ENCODE peak calls at places on chromosomes 12 and 14, in four cellular contexts. G, A, Z and I are unnamed samples.

GRCh38 chr14:71595441-71595840 is 336.8 kb upstream of the RGS6 start:
- DNase-seq in A (no peak), Z (no peak), G (no peak), I (no peak)

GRCh38 chr14:105275267-105275946 is 25.4 kb downstream of the BRF1 start:
- DNase-seq in Z (no peak), G (peak), A (no peak), I (no peak)

GRCh38 chr14:59905193-59905592 is 14.8 kb upstream of the LRRC9 start:
- DNase-seq in A (no peak), Z (no peak), G (peak), I (peak)

GRCh38 chr12:24226745-24227350 is 277.4 kb upstream of the SOX5 start:
- DNase-seq in A (peak), Z (no peak), G (peak), I (peak)

GRCh38 chr12:27253347-27253746 is 9.3 kb downstream of the STK38L start:
- DNase-seq in A (no peak), G (no peak), Z (no peak), I (no peak)

GRCh38 chr14:105069887-105070759 is 4.9 kb upstream of the GPR132 start:
- DNase-seq in A (peak), G (no peak), Z (no peak), I (no peak)

GRCh38 chr12:129215436-129216025 is 362.3 kb downstream of the GLT1D1 start:
- DNase-seq in Z (no peak), A (no peak), G (no peak), I (no peak)

GRCh38 chr12:132015686-132016430 is 66.1 kb downstream of the EP400 start:
- DNase-seq in G (no peak), Z (no peak), A (no peak), I (no peak)

GRCh38 chr12:88650715-88651114 is 70.4 kb upstream of the KITLG start:
- DNase-seq in Z (no peak), A (no peak), G (peak), I (peak)

GRCh38 chr12:3421191-3421590 is 69.8 kb upstream of the PRMT8 start:
- DNase-seq in A (no peak), G (no peak), Z (no peak), I (no peak)

GRCh38 chr14:54360667-54361066 is 36.1 kb upstream of the CDKN3 start:
- DNase-seq in Z (no peak), G (no peak), A (no peak), I (no peak)

GRCh38 chr12:96811083-96811482 is 96.0 kb upstream of the NEDD1 start:
- DNase-seq in A (no peak), G (peak), Z (no peak), I (peak)

GRCh38 chr12:50401383-50402155 is 884 bp downstream of the LARP4 start:
- DNase-seq in A (peak), G (peak), Z (no peak), I (peak)

GRCh38 chr14:105173901-105174894 is 5.6 kb upstream of the JAG2 start:
- DNase-seq in G (no peak), A (no peak), Z (no peak), I (no peak)

GRCh38 chr12:27534060-27534764 is 10.2 kb downstream of the PPFIBP1 start:
- DNase-seq in Z (no peak), A (no peak), G (peak), I (no peak)

GRCh38 chr12:124774462-124775167 is 89.0 kb downstream of the SCARB1 start:
- DNase-seq in A (peak), Z (no peak), G (peak), I (peak)

GRCh38 chr12:1801285-1801975 is 18.9 kb upstream of the LRTM2 start:
- DNase-seq in G (no peak), A (no peak), Z (no peak), I (no peak)

GRCh38 chr12:85445060-85445938 is 165.3 kb downstream of the ALX1 start:
- DNase-seq in Z (no peak), A (no peak), G (no peak), I (no peak)

GRCh38 chr12:22477894-22478287 is 66.5 kb downstream of the C2CD5 start:
- DNase-seq in Z (no peak), G (peak), A (no peak), I (no peak)

GRCh38 chr12:90399317-90399716 is 555.7 kb downstream of the CCER1 start:
- DNase-seq in A (no peak), G (no peak), Z (no peak), I (no peak)

GRCh38 chr12:118650586-118650960 is 274.2 kb downstream of the SUDS3 start:
- DNase-seq in Z (no peak), G (no peak), A (no peak), I (no peak)

GRCh38 chr14:91458612-91459011 is 41.0 kb upstream of the CCDC88C start:
- DNase-seq in Z (no peak), A (no peak), G (no peak), I (no peak)

GRCh38 chr12:100753837-100754236 is 40.7 kb upstream of the ANO4 start:
- DNase-seq in A (no peak), G (peak), Z (no peak), I (no peak)

GRCh38 chr12:84738481-84738972 is 174.1 kb downstream of the SLC6A15 start:
- DNase-seq in A (no peak), G (peak), Z (no peak), I (peak)

GRCh38 chr12:132218915-132219314 is 74.7 kb downstream of the NOC4L start:
- DNase-seq in A (peak), Z (peak), G (no peak), I (peak)

GRCh38 chr12:68888243-68888642 is 44.7 kb downstream of the CPM start:
- DNase-seq in A (no peak), G (no peak), Z (no peak), I (no peak)

DNA sequence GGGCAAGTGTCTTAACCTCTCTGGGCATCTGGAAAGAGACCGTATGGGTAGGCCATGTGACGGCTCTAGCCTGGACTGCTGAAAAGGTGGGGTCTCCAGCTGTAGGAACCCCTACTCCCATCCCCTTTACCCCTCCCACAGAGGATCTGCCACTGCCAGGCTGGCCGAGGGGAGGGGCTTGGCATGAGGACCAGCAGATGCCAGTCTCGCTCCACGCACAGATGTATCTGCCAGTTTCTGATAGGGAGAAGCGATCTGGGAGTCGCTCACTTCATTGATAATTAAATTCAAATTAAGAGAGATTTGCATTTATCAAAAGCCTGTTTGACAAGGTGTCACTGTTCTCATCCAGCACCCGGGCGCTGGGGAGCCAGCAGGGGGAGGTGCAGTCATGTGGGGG is 217.6 kb upstream of the MYL2 start:
- DNase-seq in G (no peak), Z (no peak), A (no peak), I (no peak)
- TF ChIP-seq CTCF in G (no peak), Z (no peak), A (no peak), I (no peak)

GRCh38 chr12:12503384-12504078 is 59.1 kb downstream of the DUSP16 start:
- DNase-seq in G (no peak), A (no peak), Z (no peak), I (no peak)

GRCh38 chr12:12507121-12507520 is 55.5 kb downstream of the DUSP16 start:
- DNase-seq in G (no peak), A (no peak), Z (no peak), I (no peak)

GRCh38 chr12:12505544-12506501 is 56.8 kb downstream of the DUSP16 start:
- DNase-seq in A (no peak), Z (no peak), G (peak), I (no peak)

GRCh38 chr12:12508612-12509011 is 54.1 kb downstream of the DUSP16 start:
- DNase-seq in G (no peak), A (no peak), Z (no peak), I (peak)

GRCh38 chr12:12506541-12506940 is 56.1 kb downstream of the DUSP16 start:
- DNase-seq in Z (no peak), A (no peak), G (peak), I (no peak)
- TF ChIP-seq CTCF in Z (no peak), A (no peak), G (no peak), I (no peak)

GRCh38 chr14:99036594-99037293 is 235.3 kb downstream of the BCL11B start:
- DNase-seq in G (no peak), A (peak), Z (no peak), I (no peak)

GRCh38 chr14:99034711-99035171 is 237.3 kb downstream of the BCL11B start:
- DNase-seq in G (no peak), Z (no peak), A (no peak), I (peak)

GRCh38 chr14:99035268-99035667 is 236.7 kb downstream of the BCL11B start:
- DNase-seq in Z (no peak), A (peak), G (peak), I (peak)

GRCh38 chr14:99035712-99036593 is 236.0 kb downstream of the BCL11B start:
- DNase-seq in A (peak), Z (peak), G (peak), I (peak)

GRCh38 chr14:99033951-99034350 is 238.0 kb downstream of the BCL11B start:
- DNase-seq in G (no peak), A (no peak), Z (no peak), I (no peak)
- TF ChIP-seq CTCF in G (no peak), A (no peak), Z (no peak), I (no peak)

GRCh38 chr14:93303659-93304058 is 29.2 kb downstream of the BTBD7 start:
- DNase-seq in G (no peak), A (peak), Z (no peak), I (no peak)

GRCh38 chr14:93295541-93296220 is 37.2 kb downstream of the BTBD7 start:
- DNase-seq in G (no peak), Z (no peak), A (no peak), I (no peak)

GRCh38 chr14:93301821-93302447 is 30.9 kb downstream of the BTBD7 start:
- DNase-seq in A (no peak), Z (peak), G (peak), I (no peak)

GRCh38 chr14:93302688-93303581 is 29.9 kb downstream of the BTBD7 start:
- DNase-seq in Z (no peak), G (no peak), A (no peak), I (no peak)

DNA sequence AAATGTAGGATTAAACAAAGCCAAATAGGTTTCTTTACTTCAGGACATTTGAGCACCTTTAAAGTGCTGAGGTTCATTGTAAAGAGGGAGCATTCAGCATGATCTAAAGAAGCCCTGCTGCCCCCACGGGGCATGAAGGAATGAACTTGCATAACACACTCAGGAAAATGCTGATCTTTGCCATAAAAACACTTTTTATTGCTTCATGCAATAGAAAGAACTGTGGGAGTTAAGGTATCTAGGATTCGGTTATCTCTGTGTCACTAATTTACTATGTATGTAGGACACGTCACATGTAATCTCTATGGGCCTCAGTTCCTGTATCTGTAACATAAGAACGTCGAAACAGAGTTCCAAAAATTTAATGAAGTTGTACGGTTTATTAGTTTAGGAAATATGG is 33.0 kb downstream of the BTBD7 start:
- DNase-seq in A (no peak), Z (no peak), G (no peak), I (no peak)
- TF ChIP-seq CTCF in A (no peak), Z (no peak), G (no peak), I (no peak)

GRCh38 chr12:8904665-8905064 is 9.6 kb upstream of the PHC1 start:
- DNase-seq in A (no peak), Z (no peak), G (no peak), I (no peak)
- TF ChIP-seq CTCF in A (no peak), Z (no peak), G (no peak), I (no peak)

GRCh38 chr12:54689984-54690383 is 41.8 kb upstream of the DCD start:
- DNase-seq in G (no peak), Z (peak), A (no peak), I (peak)
- TF ChIP-seq CTCF in G (peak), Z (peak), A (no peak), I (peak)

GRCh38 chr14:34981743-34982420 is 910 bp upstream of the SRP54 start:
- DNase-seq in Z (peak), G (no peak), A (peak), I (peak)

GRCh38 chr14:34980337-34980900 is 2.4 kb upstream of the SRP54 start:
- DNase-seq in A (no peak), Z (no peak), G (no peak), I (no peak)

GRCh38 chr14:34983148-34983760 is 462 bp downstream of the SRP54 start:
- DNase-seq in Z (no peak), A (no peak), G (no peak), I (no peak)

GRCh38 chr14:34985740-34986139 is 2.9 kb downstream of the SRP54 start:
- DNase-seq in A (no peak), G (no peak), Z (no peak), I (no peak)

GRCh38 chr14:34982421-34983147 is at the start of gene SRP54:
- DNase-seq in Z (peak), A (peak), G (peak), I (peak)
- TF ChIP-seq CTCF in Z (no peak), A (peak), G (peak), I (no peak)

GRCh38 chr14:39972704-39973103 is 540.5 kb upstream of the FBXO33 start:
- DNase-seq in Z (no peak), A (no peak), G (no peak), I (no peak)

DNA sequence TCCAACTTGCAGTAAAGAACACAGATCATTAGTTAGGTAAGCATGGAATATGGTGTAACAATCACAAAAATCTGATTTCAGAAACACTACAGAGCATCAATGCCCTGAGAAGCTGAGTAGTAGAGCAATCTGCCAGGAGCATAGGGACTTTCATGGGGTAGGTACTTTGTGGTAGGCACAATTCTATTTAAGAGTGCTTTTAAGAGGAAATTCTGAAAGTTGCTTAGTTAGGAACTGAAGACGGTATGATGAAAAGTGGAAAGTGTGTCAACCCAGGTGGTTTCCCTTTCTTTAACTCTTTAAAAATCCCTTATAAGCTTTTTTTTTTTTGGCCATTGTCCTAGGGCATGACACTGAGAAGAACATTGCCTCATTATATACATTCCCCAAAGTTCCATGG is 535.7 kb upstream of the FBXO33 start:
- DNase-seq in A (no peak), G (no peak), Z (no peak), I (no peak)
- TF ChIP-seq CTCF in A (no peak), G (no peak), Z (no peak), I (no peak)

DNA sequence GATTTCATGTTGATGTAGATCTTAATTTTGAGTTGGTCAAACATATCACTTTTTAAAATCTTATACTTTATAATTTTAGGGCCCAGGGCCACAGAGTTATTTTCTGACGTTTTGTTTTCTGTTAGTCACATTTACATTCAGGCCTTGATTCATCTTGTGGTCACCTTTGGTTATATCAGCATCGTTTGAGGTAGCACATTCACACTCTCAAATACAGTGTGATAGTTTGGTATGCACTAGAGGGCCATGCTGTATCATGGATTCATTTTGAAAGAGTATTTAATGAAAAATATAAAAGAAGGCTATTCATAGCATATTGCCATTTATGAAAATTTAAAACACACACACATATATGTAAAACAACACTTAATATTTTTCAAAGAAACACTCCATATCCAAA is 274.6 kb downstream of the RAD51B start:
- DNase-seq in G (peak), Z (no peak), A (no peak), I (no peak)
- TF ChIP-seq CTCF in G (no peak), Z (no peak), A (no peak), I (no peak)